ENCODE peak calls at places on chromosomes 11 and 22, in nine cellular contexts. G is fibroblast of mammary gland, Z is nephron progenitor cell, S is AG09309, U is GM04503, M is Ammon's horn, Q is chondrocyte, L is left ventricle myocardium inferior, B is ELR. I is an unnamed sample.

GRCh38 chr11:9675691-9676090 is 11.8 kb downstream of the SWAP70 start:
- DNase-seq in U (no peak), L (no peak), S (no peak), G (no peak), B (no peak), Z (no peak), M (no peak), Q (no peak), I (no peak)

GRCh38 chr11:125176866-125177265 is 12.3 kb downstream of the PKNOX2 start:
- DNase-seq in B (no peak), G (no peak), Z (no peak), S (no peak), U (no peak), L (no peak), Q (no peak), M (no peak), I (no peak)

GRCh38 chr11:57751676-57752253 is at the start of gene BTBD18:
- DNase-seq in L (no peak), Z (no peak), B (peak), G (peak), U (no peak), S (no peak), M (peak), Q (no peak), I (peak)

GRCh38 chr22:30753701-30754100 is 59.0 kb downstream of the OSBP2 start:
- DNase-seq in Q (no peak), Z (no peak), U (no peak), S (no peak), G (no peak), B (no peak), L (no peak), M (no peak), I (peak)

GRCh38 chr11:120431633-120432032 is 79.9 kb upstream of the GRIK4 start:
- DNase-seq in G (peak), M (peak), Z (no peak), B (peak), L (no peak), S (peak), U (no peak), Q (no peak), I (peak)

GRCh38 chr11:20518323-20518834 is 81.0 kb upstream of the SLC6A5 start:
- DNase-seq in Z (no peak), G (no peak), Q (no peak), L (no peak), U (no peak), M (no peak), S (no peak), B (no peak), I (no peak)

GRCh38 chr11:96309001-96309642 is 33.9 kb downstream of the MAML2 start:
- DNase-seq in G (peak), B (peak), L (no peak), Z (no peak), M (no peak), S (no peak), Q (no peak), U (no peak), I (peak)

GRCh38 chr11:124075492-124075840 is 34.3 kb upstream of the OR10G7 start:
- DNase-seq in L (no peak), Q (no peak), G (no peak), B (no peak), Z (no peak), M (no peak), U (no peak), S (no peak), I (no peak)

GRCh38 chr22:40485813-40486610 is 115.6 kb downstream of the SGSM3 start:
- DNase-seq in Z (no peak), L (no peak), B (no peak), S (no peak), M (no peak), U (peak), G (peak), Q (no peak), I (peak)

GRCh38 chr22:24247011-24247507 is 2.2 kb upstream of the GGT5 start:
- DNase-seq in M (no peak), Q (peak), U (no peak), B (peak), L (no peak), G (peak), Z (no peak), S (no peak), I (no peak)

GRCh38 chr11:69000391-69000790 is 12.7 kb downstream of the MRGPRF start:
- DNase-seq in B (no peak), U (no peak), G (no peak), L (no peak), Z (no peak), Q (no peak), M (no peak), S (no peak), I (no peak)

GRCh38 chr11:127733552-127733951 is 733.0 kb upstream of the KIRREL3 start:
- DNase-seq in B (no peak), Q (no peak), L (peak), G (no peak), Z (no peak), M (no peak), S (no peak), U (no peak), I (no peak)

GRCh38 chr11:73335204-73335923 is 27.3 kb downstream of the ARHGEF17 start:
- DNase-seq in Q (no peak), M (peak), B (peak), Z (peak), U (no peak), S (no peak), L (peak), G (peak), I (peak)

GRCh38 chr11:112012877-112013276 is 12.3 kb upstream of the DLAT start:
- DNase-seq in L (no peak), G (peak), Z (no peak), M (no peak), Q (no peak), B (peak), S (no peak), U (no peak), I (peak)

GRCh38 chr22:24392218-24392931 is 35.0 kb upstream of the ADORA2A start:
- DNase-seq in L (no peak), U (no peak), Z (no peak), S (no peak), Q (no peak), G (no peak), B (no peak), M (no peak), I (peak)

GRCh38 chr11:118176400-118177134 is at the start of gene SCN2B:
- DNase-seq in Q (no peak), Z (no peak), M (peak), L (no peak), U (no peak), S (no peak), B (peak), G (no peak), I (no peak)

GRCh38 chr11:129317564-129317963 is 58.1 kb upstream of the BARX2 start:
- DNase-seq in M (no peak), Q (no peak), B (no peak), U (no peak), G (no peak), Z (no peak), L (no peak), S (no peak), I (no peak)

GRCh38 chr11:113521737-113522517 is 46.7 kb upstream of the DRD2 start:
- DNase-seq in B (peak), M (no peak), Z (no peak), Q (no peak), S (no peak), L (no peak), U (no peak), G (no peak), I (no peak)

GRCh38 chr11:118592616-118593367 is 14.6 kb upstream of the PHLDB1 start:
- DNase-seq in G (no peak), Z (no peak), U (no peak), B (no peak), M (peak), S (no peak), L (no peak), Q (no peak), I (peak)

GRCh38 chr11:93939084-93939780 is 81.9 kb upstream of the HEPHL1 start:
- DNase-seq in Q (no peak), G (peak), S (peak), M (no peak), L (no peak), U (no peak), Z (no peak), B (peak), I (no peak)

GRCh38 chr11:69039501-69039900 is 9.2 kb upstream of the TPCN2 start:
- DNase-seq in U (no peak), Z (no peak), G (no peak), B (no peak), S (peak), L (no peak), Q (no peak), M (no peak), I (peak)

GRCh38 chr11:22472306-22472705 is 134.1 kb downstream of the SLC17A6 start:
- DNase-seq in Q (no peak), U (no peak), B (no peak), L (no peak), S (no peak), M (no peak), G (no peak), Z (no peak), I (no peak)

GRCh38 chr22:20509344-20510047 is 2.1 kb downstream of the MED15 start:
- DNase-seq in G (peak), B (peak), U (peak), L (peak), Z (no peak), Q (no peak), M (peak), S (peak), I (peak)

GRCh38 chr11:20373102-20373501 is 9.6 kb downstream of the HTATIP2 start:
- DNase-seq in B (no peak), Z (no peak), S (no peak), L (no peak), U (no peak), G (no peak), Q (no peak), M (no peak), I (no peak)

GRCh38 chr11:66857234-66857926 is 516 bp downstream of the LRFN4 start:
- DNase-seq in S (no peak), L (no peak), Z (no peak), U (no peak), Q (peak), M (no peak), G (no peak), B (peak), I (no peak)

GRCh38 chr11:110069158-110069737 is 23.9 kb upstream of the ZC3H12C start:
- DNase-seq in M (peak), Q (no peak), L (peak), G (peak), S (no peak), B (peak), Z (no peak), U (peak), I (peak)

GRCh38 chr11:4626207-4627105 is 10.8 kb upstream of the OR51D1 start:
- DNase-seq in Q (no peak), L (no peak), U (no peak), B (peak), M (peak), S (no peak), G (peak), Z (peak), I (peak)

GRCh38 chr11:109422755-109423113 is 744 bp downstream of the C11orf87 start:
- DNase-seq in B (no peak), U (peak), L (no peak), M (no peak), Z (no peak), G (no peak), S (no peak), Q (no peak), I (peak)

GRCh38 chr11:17611049-17611448 is 64.0 kb downstream of the OTOG start:
- DNase-seq in L (no peak), M (no peak), B (no peak), Z (no peak), S (no peak), G (no peak), U (no peak), Q (no peak), I (no peak)

GRCh38 chr11:65764434-65764833 is 16.3 kb downstream of the AP5B1 start:
- DNase-seq in B (no peak), L (no peak), Q (no peak), U (no peak), S (no peak), G (no peak), Z (no peak), M (no peak), I (no peak)

GRCh38 chr11:103779054-103779453 is 257.4 kb upstream of the DDI1 start:
- DNase-seq in G (no peak), Q (no peak), Z (no peak), B (no peak), M (no peak), S (no peak), U (no peak), L (no peak), I (no peak)

GRCh38 chr11:46049325-46049860 is 71.9 kb downstream of the PHF21A start:
- DNase-seq in Z (no peak), U (no peak), G (no peak), B (no peak), Q (no peak), M (no peak), S (no peak), L (no peak), I (no peak)